ENCODE peak calls at places on chromosomes 12 and 14, in six cellular contexts. One of them, this sample, is unnamed. For H3K9me3, the result is how much of the 10 kb centered on the place peaks cover.

GRCh38 chr12:45425426-45425825 is 209.5 kb downstream of the ANO6 start:
- DNase-seq in breast epithelium: no peak
- DNase-seq in HCT116: no peak
- DNase-seq in right cardiac atrium: no peak
- DNase-seq in CD8-positive, alpha-beta T cell: no peak
- DNase-seq in adipocyte: peak
- DNase-seq in this sample: peak

GRCh38 chr12:75766263-75767160 is 255.1 kb upstream of the KRR1 start:
- DNase-seq in breast epithelium: no peak
- DNase-seq in HCT116: peak
- DNase-seq in right cardiac atrium: no peak
- DNase-seq in CD8-positive, alpha-beta T cell: no peak
- DNase-seq in adipocyte: peak
- DNase-seq in this sample: peak

GRCh38 chr14:33414041-33414440 is 475.4 kb downstream of the NPAS3 start:
- DNase-seq in breast epithelium: no peak
- DNase-seq in HCT116: no peak
- DNase-seq in right cardiac atrium: no peak
- DNase-seq in CD8-positive, alpha-beta T cell: no peak
- DNase-seq in adipocyte: no peak
- DNase-seq in this sample: peak

GRCh38 chr14:78863143-78863542 is 693.0 kb downstream of the NRXN3 start:
- DNase-seq in breast epithelium: no peak
- DNase-seq in HCT116: no peak
- DNase-seq in right cardiac atrium: no peak
- DNase-seq in CD8-positive, alpha-beta T cell: no peak
- DNase-seq in adipocyte: peak
- DNase-seq in this sample: peak

GRCh38 chr12:107580750-107581529 is 104.7 kb upstream of the PWP1 start:
- DNase-seq in breast epithelium: no peak
- DNase-seq in HCT116: no peak
- DNase-seq in right cardiac atrium: no peak
- DNase-seq in CD8-positive, alpha-beta T cell: no peak
- DNase-seq in adipocyte: peak
- DNase-seq in this sample: no peak

GRCh38 chr14:88233915-88234314 is 89.2 kb downstream of the KCNK10 start:
- DNase-seq in breast epithelium: no peak
- DNase-seq in HCT116: peak
- DNase-seq in right cardiac atrium: no peak
- DNase-seq in CD8-positive, alpha-beta T cell: no peak
- DNase-seq in adipocyte: no peak
- DNase-seq in this sample: no peak

GRCh38 chr12:113392988-113393579 is 10.6 kb downstream of the SDS start:
- DNase-seq in breast epithelium: no peak
- DNase-seq in HCT116: peak
- DNase-seq in right cardiac atrium: peak
- DNase-seq in CD8-positive, alpha-beta T cell: no peak
- DNase-seq in adipocyte: no peak
- DNase-seq in this sample: no peak

GRCh38 chr12:69239922-69240624 is 704 bp downstream of the CPSF6 start:
- DNase-seq in breast epithelium: peak
- DNase-seq in HCT116: no peak
- DNase-seq in right cardiac atrium: peak
- DNase-seq in CD8-positive, alpha-beta T cell: peak
- DNase-seq in adipocyte: peak
- DNase-seq in this sample: peak

GRCh38 chr14:91036741-91037469 is 23.5 kb downstream of the RPS6KA5 start:
- DNase-seq in breast epithelium: no peak
- DNase-seq in HCT116: no peak
- DNase-seq in right cardiac atrium: no peak
- DNase-seq in CD8-positive, alpha-beta T cell: no peak
- DNase-seq in adipocyte: no peak
- DNase-seq in this sample: no peak

GRCh38 chr12:42792265-42792664 is 202.7 kb upstream of the PRICKLE1 start:
- DNase-seq in breast epithelium: no peak
- DNase-seq in HCT116: no peak
- DNase-seq in right cardiac atrium: no peak
- DNase-seq in CD8-positive, alpha-beta T cell: no peak
- DNase-seq in adipocyte: no peak
- DNase-seq in this sample: no peak

GRCh38 chr14:59428581-59429012 is 36.6 kb downstream of the GPR135 start:
- DNase-seq in breast epithelium: no peak
- DNase-seq in HCT116: no peak
- DNase-seq in right cardiac atrium: no peak
- DNase-seq in CD8-positive, alpha-beta T cell: no peak
- DNase-seq in adipocyte: peak
- DNase-seq in this sample: peak

GRCh38 chr14:34593740-34594375 is 36.1 kb downstream of the SNX6 start:
- DNase-seq in breast epithelium: no peak
- DNase-seq in HCT116: no peak
- DNase-seq in right cardiac atrium: no peak
- DNase-seq in CD8-positive, alpha-beta T cell: no peak
- DNase-seq in adipocyte: peak
- DNase-seq in this sample: peak

GRCh38 chr12:104232609-104233280 is 17.2 kb downstream of the TXNRD1 start:
- DNase-seq in breast epithelium: no peak
- DNase-seq in HCT116: no peak
- DNase-seq in right cardiac atrium: no peak
- DNase-seq in CD8-positive, alpha-beta T cell: no peak
- DNase-seq in adipocyte: no peak
- DNase-seq in this sample: no peak

GRCh38 chr12:42474391-42474790 is 115.2 kb downstream of the PRICKLE1 start:
- DNase-seq in breast epithelium: no peak
- DNase-seq in HCT116: peak
- DNase-seq in right cardiac atrium: no peak
- DNase-seq in CD8-positive, alpha-beta T cell: no peak
- DNase-seq in adipocyte: no peak
- DNase-seq in this sample: peak

GRCh38 chr14:89121961-89122675 is 294.9 kb downstream of the FOXN3 start:
- DNase-seq in breast epithelium: no peak
- DNase-seq in HCT116: no peak
- DNase-seq in right cardiac atrium: no peak
- DNase-seq in CD8-positive, alpha-beta T cell: no peak
- DNase-seq in adipocyte: no peak
- DNase-seq in this sample: no peak

GRCh38 chr12:50024804-50025186 is 499 bp downstream of the RACGAP1 start:
- DNase-seq in breast epithelium: no peak
- DNase-seq in HCT116: no peak
- DNase-seq in right cardiac atrium: no peak
- DNase-seq in CD8-positive, alpha-beta T cell: peak
- DNase-seq in adipocyte: peak
- DNase-seq in this sample: no peak

GRCh38 chr12:46385439-46385838 is 12.9 kb upstream of the SLC38A2 start:
- DNase-seq in breast epithelium: no peak
- DNase-seq in HCT116: no peak
- DNase-seq in right cardiac atrium: no peak
- DNase-seq in CD8-positive, alpha-beta T cell: no peak
- DNase-seq in adipocyte: no peak
- DNase-seq in this sample: no peak

GRCh38 chr12:38585090-38585489 is 268.5 kb downstream of the ALG10B start:
- DNase-seq in breast epithelium: no peak
- DNase-seq in HCT116: no peak
- DNase-seq in right cardiac atrium: no peak
- DNase-seq in CD8-positive, alpha-beta T cell: no peak
- DNase-seq in adipocyte: no peak
- DNase-seq in this sample: no peak

GRCh38 chr14:51807355-51807754 is 53.1 kb upstream of the GNG2 start:
- DNase-seq in breast epithelium: no peak
- DNase-seq in HCT116: no peak
- DNase-seq in right cardiac atrium: no peak
- DNase-seq in CD8-positive, alpha-beta T cell: no peak
- DNase-seq in adipocyte: no peak
- DNase-seq in this sample: peak

GRCh38 chr12:13197526-13198141 is 1.1 kb downstream of the EMP1 start:
- DNase-seq in breast epithelium: no peak
- DNase-seq in HCT116: no peak
- DNase-seq in right cardiac atrium: peak
- DNase-seq in CD8-positive, alpha-beta T cell: no peak
- DNase-seq in adipocyte: peak
- DNase-seq in this sample: no peak

GRCh38 chr14:53741379-53742225 is 215.0 kb downstream of the BMP4 start:
- DNase-seq in breast epithelium: no peak
- DNase-seq in HCT116: no peak
- DNase-seq in right cardiac atrium: no peak
- DNase-seq in CD8-positive, alpha-beta T cell: no peak
- DNase-seq in adipocyte: peak
- DNase-seq in this sample: peak

GRCh38 chr12:132953771-132954170 is 2.3 kb downstream of the ZNF605 start:
- DNase-seq in breast epithelium: no peak
- DNase-seq in HCT116: no peak
- DNase-seq in right cardiac atrium: no peak
- DNase-seq in CD8-positive, alpha-beta T cell: no peak
- DNase-seq in adipocyte: no peak
- DNase-seq in this sample: no peak
- H3K9me3 ChIP-seq in breast epithelium: under half
- H3K9me3 ChIP-seq in HCT116: under half
- H3K9me3 ChIP-seq in right cardiac atrium: under half
- H3K9me3 ChIP-seq in CD8-positive, alpha-beta T cell: under half
- H3K9me3 ChIP-seq in adipocyte: half or more
- H3K9me3 ChIP-seq in this sample: under half

GRCh38 chr12:57531836-57532235 is 9.2 kb downstream of the MBD6 start:
- DNase-seq in breast epithelium: no peak
- DNase-seq in HCT116: no peak
- DNase-seq in right cardiac atrium: no peak
- DNase-seq in CD8-positive, alpha-beta T cell: no peak
- DNase-seq in adipocyte: no peak
- DNase-seq in this sample: no peak

GRCh38 chr12:57528831-57529555 is 6.4 kb downstream of the MBD6 start:
- DNase-seq in breast epithelium: no peak
- DNase-seq in HCT116: no peak
- DNase-seq in right cardiac atrium: no peak
- DNase-seq in CD8-positive, alpha-beta T cell: no peak
- DNase-seq in adipocyte: no peak
- DNase-seq in this sample: no peak

GRCh38 chr12:57529831-57530230 is 7.2 kb downstream of the MBD6 start:
- DNase-seq in breast epithelium: no peak
- DNase-seq in HCT116: no peak
- DNase-seq in right cardiac atrium: no peak
- DNase-seq in CD8-positive, alpha-beta T cell: no peak
- DNase-seq in adipocyte: no peak
- DNase-seq in this sample: no peak

GRCh38 chr12:57528176-57528575 is 5.6 kb downstream of the MBD6 start:
- DNase-seq in breast epithelium: no peak
- DNase-seq in HCT116: no peak
- DNase-seq in right cardiac atrium: no peak
- DNase-seq in CD8-positive, alpha-beta T cell: no peak
- DNase-seq in adipocyte: no peak
- DNase-seq in this sample: no peak

DNA sequence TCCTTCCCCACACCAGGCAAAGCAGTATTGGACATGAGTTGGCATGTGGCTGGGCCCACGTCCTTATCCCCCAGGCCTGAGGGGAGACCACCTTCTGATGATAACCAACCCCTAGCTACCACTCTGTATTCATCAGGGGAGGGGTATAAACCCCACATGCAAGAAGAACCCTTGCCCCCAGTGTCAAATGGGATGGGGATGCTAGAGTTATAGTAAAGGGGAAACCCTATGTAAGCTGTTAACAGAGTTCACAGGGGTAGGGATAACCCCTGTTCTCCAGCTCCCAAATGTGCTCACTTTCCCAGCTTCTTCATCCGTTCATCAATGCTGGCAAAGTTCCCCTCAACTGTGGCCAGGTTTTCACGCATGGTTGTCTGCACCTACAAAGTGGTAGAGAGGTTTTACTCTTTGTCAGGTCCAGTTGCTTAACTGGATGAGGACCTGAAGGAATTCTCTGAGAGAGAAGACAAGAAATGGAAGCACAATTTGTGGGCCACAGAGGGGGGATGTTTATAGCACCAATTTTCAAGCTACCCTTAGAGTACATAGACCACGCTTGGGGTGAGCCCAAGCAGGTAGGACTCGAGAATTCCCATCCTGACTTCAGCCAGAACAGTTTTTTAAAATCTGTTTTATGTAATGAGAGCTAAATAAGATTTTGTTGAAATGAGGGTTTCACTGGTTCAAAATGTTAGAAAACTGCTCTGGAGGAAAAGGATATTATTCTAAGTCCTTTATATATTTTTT is 7.9 kb downstream of the MBD6 start:
- DNase-seq in breast epithelium: no peak
- DNase-seq in HCT116: no peak
- DNase-seq in right cardiac atrium: no peak
- DNase-seq in CD8-positive, alpha-beta T cell: no peak
- DNase-seq in adipocyte: no peak
- DNase-seq in this sample: no peak
- H3K9me3 ChIP-seq in breast epithelium: under half
- H3K9me3 ChIP-seq in HCT116: under half
- H3K9me3 ChIP-seq in right cardiac atrium: under half
- H3K9me3 ChIP-seq in CD8-positive, alpha-beta T cell: under half
- H3K9me3 ChIP-seq in adipocyte: under half
- H3K9me3 ChIP-seq in this sample: under half

GRCh38 chr14:23335623-23336022 is 14.4 kb downstream of the PABPN1 start:
- DNase-seq in breast epithelium: no peak
- DNase-seq in HCT116: no peak
- DNase-seq in right cardiac atrium: no peak
- DNase-seq in CD8-positive, alpha-beta T cell: no peak
- DNase-seq in adipocyte: no peak
- DNase-seq in this sample: no peak

GRCh38 chr14:23344481-23344880 is 8.2 kb downstream of the SLC22A17 start:
- DNase-seq in breast epithelium: no peak
- DNase-seq in HCT116: no peak
- DNase-seq in right cardiac atrium: no peak
- DNase-seq in CD8-positive, alpha-beta T cell: no peak
- DNase-seq in adipocyte: no peak
- DNase-seq in this sample: no peak

DNA sequence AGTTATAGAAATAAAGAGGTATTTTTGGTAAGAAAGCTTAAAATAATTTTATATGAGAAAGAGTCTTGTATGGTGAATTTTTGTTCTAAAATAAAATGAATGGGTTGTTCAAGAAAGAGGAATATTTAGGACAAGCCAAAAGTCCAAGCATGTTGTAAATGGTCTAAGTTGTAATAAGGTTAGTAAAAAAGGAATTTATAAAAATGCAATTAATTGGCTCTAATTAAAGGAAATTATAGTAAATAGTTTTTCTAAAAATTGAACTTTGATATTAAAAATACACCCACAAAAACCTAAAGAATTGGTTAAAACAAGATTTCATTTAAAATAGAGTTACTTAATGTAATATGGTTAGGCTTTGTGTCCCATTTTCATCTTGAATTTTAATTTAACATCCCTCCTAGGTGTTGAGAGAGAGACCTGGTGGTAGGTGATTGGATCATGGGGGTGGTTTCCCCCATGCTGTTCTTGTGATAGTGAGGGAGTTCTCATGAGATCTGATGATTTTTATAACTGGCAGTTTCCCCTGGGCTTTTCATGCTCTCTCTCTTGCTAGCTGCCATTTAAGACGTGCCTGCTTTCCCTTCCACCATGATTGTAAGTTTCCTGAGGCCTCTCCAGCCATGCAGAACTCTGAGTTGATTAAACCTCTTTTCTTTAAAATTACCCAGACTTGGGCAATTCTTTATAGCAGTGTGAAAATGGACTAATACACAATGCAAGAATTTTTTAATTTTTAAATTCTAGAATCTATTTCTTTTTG is 13.0 kb downstream of the SLC22A17 start:
- DNase-seq in breast epithelium: no peak
- DNase-seq in HCT116: peak
- DNase-seq in right cardiac atrium: no peak
- DNase-seq in CD8-positive, alpha-beta T cell: no peak
- DNase-seq in adipocyte: no peak
- DNase-seq in this sample: no peak
- H3K9me3 ChIP-seq in breast epithelium: under half
- H3K9me3 ChIP-seq in HCT116: under half
- H3K9me3 ChIP-seq in right cardiac atrium: under half
- H3K9me3 ChIP-seq in CD8-positive, alpha-beta T cell: under half
- H3K9me3 ChIP-seq in adipocyte: under half
- H3K9me3 ChIP-seq in this sample: under half

GRCh38 chr12:131323879-131324278 is 370.2 kb downstream of the ADGRD1 start:
- DNase-seq in breast epithelium: no peak
- DNase-seq in HCT116: no peak
- DNase-seq in right cardiac atrium: no peak
- DNase-seq in CD8-positive, alpha-beta T cell: no peak
- DNase-seq in adipocyte: no peak
- DNase-seq in this sample: no peak
- H3K9me3 ChIP-seq in breast epithelium: under half
- H3K9me3 ChIP-seq in HCT116: under half
- H3K9me3 ChIP-seq in right cardiac atrium: under half
- H3K9me3 ChIP-seq in CD8-positive, alpha-beta T cell: under half
- H3K9me3 ChIP-seq in adipocyte: under half
- H3K9me3 ChIP-seq in this sample: under half